ENCODE peak calls at places on chromosomes 3 and 15, in ten cellular contexts. T is activated T-cell treated with anti-CD3 and anti-CD28 coated beads, Interleukin-2, amount 50 U/mL, for 72 hours; N is MCF 10A; R is AG04450; Y is retina; G is RPMI7951; L is memory B cell; I is choroid plexus epithelial cell; P is stimulated activated CD8-positive, alpha-beta memory T cell treated with anti-CD3 and anti-CD28 coated beads, Interleukin-2, amount 100 ng/mL, for 1 hour; E is activated effector memory CD4-positive, alpha-beta T cell treated with Interleukin-2 at 50 U/mL for 16 hours. D is an unnamed sample.

GRCh38 chr3:176767385-176767784 is 429.9 kb downstream of the TBL1XR1 start:
- DNase-seq in L (no peak), T (no peak), G (peak), N (peak), I (peak), P (no peak), R (peak), Y (no peak), E (no peak), D (no peak)

GRCh38 chr3:33250712-33251111 is 26.5 kb upstream of the FBXL2 start:
- DNase-seq in L (no peak), I (peak), T (no peak), Y (no peak), E (no peak), R (no peak), P (no peak), N (no peak), G (no peak), D (no peak)

GRCh38 chr3:84980011-84980410 is 21.2 kb downstream of the CADM2 start:
- DNase-seq in N (no peak), Y (no peak), L (no peak), G (no peak), P (no peak), I (peak), E (no peak), T (no peak), R (no peak), D (no peak)

GRCh38 chr3:14413381-14414071 is 11.1 kb downstream of the SLC6A6 start:
- DNase-seq in R (no peak), N (peak), Y (no peak), L (no peak), I (peak), E (no peak), G (peak), T (no peak), P (no peak), D (no peak)

GRCh38 chr15:55407631-55407948 is 569 bp downstream of the CCPG1 start:
- DNase-seq in E (no peak), I (peak), G (no peak), P (no peak), Y (no peak), R (no peak), L (no peak), N (no peak), T (no peak), D (no peak)

GRCh38 chr3:78855190-78855589 is 912.6 kb downstream of the ROBO1 start:
- DNase-seq in E (no peak), N (no peak), Y (no peak), P (no peak), T (no peak), I (no peak), G (no peak), L (no peak), R (no peak), D (no peak)

GRCh38 chr3:105195260-105195659 is 171.4 kb upstream of the ALCAM start:
- DNase-seq in E (no peak), L (no peak), G (no peak), R (no peak), P (no peak), Y (no peak), T (no peak), I (peak), N (peak), D (no peak)

GRCh38 chr3:30486386-30486785 is 120.0 kb upstream of the TGFBR2 start:
- DNase-seq in E (no peak), Y (no peak), N (no peak), R (no peak), T (no peak), I (no peak), L (no peak), P (no peak), G (no peak), D (no peak)

GRCh38 chr3:127412578-127413317 is 124.9 kb upstream of the PRR20G start:
- DNase-seq in I (no peak), N (no peak), R (no peak), T (no peak), G (no peak), Y (no peak), E (no peak), L (no peak), P (no peak), D (no peak)

GRCh38 chr15:85072917-85073316 is 91.3 kb downstream of the PDE8A start:
- DNase-seq in G (no peak), E (no peak), T (no peak), P (no peak), I (no peak), N (no peak), Y (no peak), R (no peak), L (no peak), D (no peak)

GRCh38 chr15:33963831-33964664 is 4.2 kb upstream of the CHRM5 start:
- DNase-seq in G (peak), P (no peak), N (peak), L (no peak), I (peak), Y (peak), R (no peak), E (no peak), T (no peak), D (no peak)

GRCh38 chr15:31280037-31280830 is 46.4 kb upstream of the KLF13 start:
- DNase-seq in G (peak), L (no peak), E (no peak), Y (peak), R (no peak), P (no peak), I (no peak), N (peak), T (no peak), D (no peak)

GRCh38 chr3:72997421-72997961 is 880 bp downstream of the PPP4R2 start:
- DNase-seq in R (no peak), L (peak), I (peak), N (peak), P (no peak), E (no peak), G (peak), Y (peak), T (peak), D (peak)

GRCh38 chr3:142618917-142619401 is 22.8 kb downstream of the PLS1 start:
- DNase-seq in L (no peak), E (no peak), T (no peak), Y (no peak), I (no peak), R (no peak), G (no peak), P (no peak), N (peak), D (no peak)

GRCh38 chr3:122992628-122993570 is 34.7 kb downstream of the SEMA5B start:
- DNase-seq in I (no peak), T (no peak), L (no peak), E (no peak), P (no peak), G (no peak), R (no peak), N (no peak), Y (peak), D (no peak)

GRCh38 chr3:35671483-35671882 is 32.2 kb downstream of the ARPP21 start:
- DNase-seq in R (no peak), Y (no peak), I (no peak), L (no peak), G (no peak), N (no peak), E (no peak), P (no peak), T (no peak), D (no peak)

GRCh38 chr3:85721409-85722145 is 762.8 kb downstream of the CADM2 start:
- DNase-seq in I (no peak), N (peak), Y (no peak), T (no peak), E (no peak), L (no peak), R (no peak), P (no peak), G (no peak), D (no peak)

GRCh38 chr15:82572986-82573385 is 32.7 kb upstream of the RPS17 start:
- DNase-seq in I (no peak), E (no peak), R (no peak), N (no peak), L (no peak), T (no peak), G (no peak), Y (peak), P (no peak), D (no peak)

GRCh38 chr3:46995901-46996562 is 16.6 kb downstream of the NBEAL2 start:
- DNase-seq in I (no peak), R (no peak), G (no peak), T (no peak), P (no peak), E (no peak), Y (no peak), L (no peak), N (no peak), D (no peak)

GRCh38 chr3:124409650-124410275 is 320.5 kb upstream of the UMPS start:
- DNase-seq in R (peak), I (peak), G (peak), T (no peak), N (peak), L (no peak), E (no peak), Y (no peak), P (no peak), D (no peak)

GRCh38 chr3:74268753-74269152 is 345.7 kb downstream of the CNTN3 start:
- DNase-seq in N (peak), R (no peak), P (no peak), L (no peak), I (peak), G (no peak), E (no peak), Y (no peak), T (no peak), D (no peak)

GRCh38 chr15:85414495-85414894 is 34.1 kb downstream of the AKAP13 start:
- DNase-seq in Y (no peak), I (peak), E (no peak), T (no peak), L (peak), G (peak), P (no peak), N (peak), R (no peak), D (no peak)

GRCh38 chr3:73773228-73773627 is 148.5 kb upstream of the PDZRN3 start:
- DNase-seq in T (no peak), Y (no peak), L (no peak), I (no peak), R (no peak), P (no peak), E (no peak), N (no peak), G (no peak), D (no peak)

GRCh38 chr3:54122046-54122801 is at the start of gene CACNA2D3:
- DNase-seq in R (no peak), E (no peak), P (no peak), I (peak), Y (no peak), L (no peak), N (no peak), T (no peak), G (peak), D (no peak)

GRCh38 chr3:43417133-43417532 is 130.8 kb downstream of the SNRK start:
- DNase-seq in E (no peak), L (no peak), P (no peak), R (no peak), G (no peak), I (no peak), Y (no peak), N (no peak), T (no peak), D (no peak)

GRCh38 chr15:74995779-74996765 is 709 bp downstream of the SCAMP5 start:
- DNase-seq in E (no peak), T (no peak), R (no peak), P (no peak), L (no peak), N (no peak), I (no peak), G (no peak), Y (peak), D (no peak)

GRCh38 chr3:128076465-128076782 is 24.2 kb downstream of the SEC61A1 start:
- DNase-seq in E (no peak), G (no peak), L (no peak), N (no peak), Y (no peak), I (no peak), P (no peak), T (no peak), R (no peak), D (no peak)

GRCh38 chr15:61342390-61342789 is 113.3 kb upstream of the RORA start:
- DNase-seq in P (no peak), G (no peak), N (no peak), R (no peak), Y (no peak), L (no peak), I (no peak), T (no peak), E (no peak), D (no peak)

GRCh38 chr15:57634290-57634689 is 42.6 kb downstream of the MYZAP start:
- DNase-seq in I (no peak), Y (no peak), R (no peak), N (no peak), G (no peak), P (no peak), L (no peak), E (no peak), T (no peak), D (no peak)